ENCODE peak calls at places on chromosomes 7 and 10, in six cellular contexts. E, O, U, A, M and W are unnamed samples.

GRCh38 chr7:149686001-149686400 is 87.4 kb downstream of the ZNF467 start:
- DNase-seq in M (no peak), E (no peak), O (no peak), A (no peak), U (no peak), W (no peak)

GRCh38 chr10:97018251-97019212 is 167.2 kb downstream of the SLIT1 start:
- DNase-seq in M (no peak), O (no peak), A (no peak), E (no peak), U (no peak), W (no peak)

GRCh38 chr7:151115121-151115835 is 29.0 kb downstream of the AGAP3 start:
- DNase-seq in E (no peak), U (no peak), A (no peak), M (no peak), O (no peak), W (no peak)

GRCh38 chr7:158966780-158967390 is 110.5 kb downstream of the DYNC2I1 start:
- DNase-seq in E (no peak), M (no peak), U (no peak), O (no peak), A (no peak), W (no peak)

GRCh38 chr7:63899691-63900393 is 98.8 kb upstream of the ZNF722 start:
- DNase-seq in O (no peak), M (no peak), U (peak), A (no peak), E (no peak), W (no peak)

GRCh38 chr10:3081383-3081981 is 14.1 kb downstream of the PFKP start:
- DNase-seq in O (no peak), A (no peak), U (no peak), E (no peak), M (no peak), W (no peak)

GRCh38 chr10:69639291-69640195 is 9.5 kb downstream of the FAM241B start:
- DNase-seq in M (peak), U (peak), A (no peak), E (peak), O (peak), W (peak)

GRCh38 chr10:124106241-124106905 is 13.0 kb upstream of the CHST15 start:
- DNase-seq in A (no peak), O (peak), U (no peak), E (peak), M (peak), W (no peak)

GRCh38 chr7:85719981-85720963 is 533.4 kb upstream of the SEMA3D start:
- DNase-seq in U (no peak), A (no peak), E (no peak), M (no peak), O (no peak), W (no peak)

GRCh38 chr7:37081436-37081835 is 357.1 kb upstream of the AOAH start:
- DNase-seq in U (no peak), E (no peak), O (no peak), A (no peak), M (peak), W (no peak)

GRCh38 chr10:91955114-91955513 is 31.5 kb downstream of the BTAF1 start:
- DNase-seq in E (no peak), M (no peak), U (no peak), O (no peak), A (no peak), W (no peak)

GRCh38 chr7:22454446-22454845 is 45.5 kb downstream of the STEAP1B start:
- DNase-seq in O (no peak), M (no peak), E (no peak), U (no peak), A (no peak), W (no peak)

GRCh38 chr10:7610017-7610416 is 56.7 kb downstream of the ITIH5 start:
- DNase-seq in U (no peak), M (no peak), A (no peak), O (no peak), E (no peak), W (no peak)

GRCh38 chr7:29309041-29309860 is 114.7 kb downstream of the CHN2 start:
- DNase-seq in O (peak), A (no peak), M (no peak), E (no peak), U (no peak), W (no peak)

GRCh38 chr7:73810991-73811360 is 19.8 kb upstream of the CLDN4 start:
- DNase-seq in E (no peak), O (no peak), M (no peak), U (no peak), A (no peak), W (no peak)

GRCh38 chr10:21134645-21135395 is 237.7 kb upstream of the NEBL start:
- DNase-seq in M (no peak), O (peak), E (peak), A (no peak), U (no peak), W (no peak)

GRCh38 chr7:79377097-79377496 is 76.4 kb downstream of the MAGI2 start:
- DNase-seq in E (no peak), O (no peak), A (no peak), U (no peak), M (no peak), W (no peak)

GRCh38 chr7:134943785-134944400 is 42.4 kb upstream of the AGBL3 start:
- DNase-seq in M (no peak), O (peak), A (no peak), E (peak), U (no peak), W (no peak)

GRCh38 chr7:42237891-42238531 is 1.0 kb upstream of the GLI3 start:
- DNase-seq in M (no peak), A (no peak), O (no peak), E (no peak), U (peak), W (peak)

GRCh38 chr7:33872870-33873269 is 32.5 kb upstream of the BMPER start:
- DNase-seq in M (no peak), U (no peak), E (no peak), A (no peak), O (no peak), W (no peak)

GRCh38 chr7:44073664-44074348 is 8.4 kb upstream of the PGAM2 start:
- DNase-seq in A (no peak), U (no peak), M (no peak), O (no peak), E (no peak), W (no peak)

GRCh38 chr7:77439572-77439971 is 23.4 kb upstream of the GSAP start:
- DNase-seq in M (no peak), U (no peak), A (no peak), O (peak), E (no peak), W (no peak)

GRCh38 chr7:8423057-8423456 is 10.4 kb upstream of the NXPH1 start:
- DNase-seq in A (no peak), O (no peak), U (no peak), E (no peak), M (no peak), W (no peak)

GRCh38 chr7:20284398-20285143 is 46.1 kb upstream of the ITGB8 start:
- DNase-seq in M (no peak), E (no peak), A (no peak), O (no peak), U (no peak), W (no peak)

GRCh38 chr10:1180836-1181235 is 124.7 kb downstream of the WDR37 start:
- DNase-seq in U (no peak), E (no peak), O (no peak), A (no peak), M (no peak), W (no peak)

GRCh38 chr10:126734015-126734414 is 63.5 kb upstream of the C10orf90 start:
- DNase-seq in U (no peak), A (no peak), M (no peak), E (no peak), O (no peak), W (no peak)

GRCh38 chr7:1693991-1694524 is 24.0 kb downstream of the ELFN1 start:
- DNase-seq in M (no peak), E (no peak), U (no peak), A (no peak), O (no peak), W (peak)

GRCh38 chr7:72182036-72182435 is 230.1 kb downstream of the CALN1 start:
- DNase-seq in M (no peak), E (no peak), O (no peak), A (no peak), U (no peak), W (no peak)

GRCh38 chr7:54674891-54675290 is 84.1 kb downstream of the SEC61G start:
- DNase-seq in O (no peak), M (no peak), A (no peak), E (no peak), U (no peak), W (no peak)

GRCh38 chr7:50610521-50611277 is 45.5 kb upstream of the DDC start:
- DNase-seq in A (no peak), U (no peak), E (no peak), M (no peak), O (no peak), W (no peak)

GRCh38 chr10:18162021-18162631 is 21.9 kb downstream of the CACNB2 start:
- DNase-seq in O (no peak), A (no peak), M (no peak), U (no peak), E (no peak), W (no peak)

GRCh38 chr10:18159596-18159995 is 19.4 kb downstream of the CACNB2 start:
- DNase-seq in U (no peak), E (no peak), M (no peak), O (no peak), A (no peak), W (no peak)

GRCh38 chr10:18164093-18164492 is 23.9 kb downstream of the CACNB2 start:
- DNase-seq in M (no peak), A (no peak), U (no peak), E (no peak), O (no peak), W (no peak)

DNA sequence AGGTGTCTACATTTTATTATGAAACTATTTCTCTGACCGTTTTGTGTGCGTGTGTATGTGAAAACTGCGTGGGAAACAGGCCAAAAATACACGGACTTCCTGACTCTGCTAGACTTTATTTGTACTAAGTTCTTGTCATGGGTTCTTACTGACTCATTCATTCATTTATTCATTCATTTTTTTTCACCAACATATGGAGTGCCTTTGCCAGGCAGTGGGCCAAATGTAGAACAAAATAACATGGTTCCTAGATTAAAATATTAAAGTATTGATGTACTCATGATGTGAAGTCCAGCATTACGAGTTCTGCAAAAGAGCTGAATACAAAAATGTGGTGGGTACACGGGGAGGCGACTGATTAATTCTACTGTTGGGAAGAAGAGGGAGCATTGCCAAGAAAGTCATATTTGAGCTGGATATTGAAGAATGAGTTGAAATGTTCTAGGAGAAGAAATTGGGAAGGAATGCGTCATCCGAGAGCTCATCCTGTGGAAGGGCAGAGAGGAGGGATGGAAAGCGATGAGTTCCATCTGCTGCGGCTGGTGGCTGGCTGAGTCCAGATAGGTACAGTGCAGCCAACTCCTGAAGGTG is 24.6 kb downstream of the CACNB2 start:
- DNase-seq in U (no peak), M (no peak), E (no peak), A (no peak), O (no peak), W (no peak)
- TF ChIP-seq ZNF274 in U (no peak), M (no peak), E (no peak), A (no peak), O (no peak), W (no peak)

DNA sequence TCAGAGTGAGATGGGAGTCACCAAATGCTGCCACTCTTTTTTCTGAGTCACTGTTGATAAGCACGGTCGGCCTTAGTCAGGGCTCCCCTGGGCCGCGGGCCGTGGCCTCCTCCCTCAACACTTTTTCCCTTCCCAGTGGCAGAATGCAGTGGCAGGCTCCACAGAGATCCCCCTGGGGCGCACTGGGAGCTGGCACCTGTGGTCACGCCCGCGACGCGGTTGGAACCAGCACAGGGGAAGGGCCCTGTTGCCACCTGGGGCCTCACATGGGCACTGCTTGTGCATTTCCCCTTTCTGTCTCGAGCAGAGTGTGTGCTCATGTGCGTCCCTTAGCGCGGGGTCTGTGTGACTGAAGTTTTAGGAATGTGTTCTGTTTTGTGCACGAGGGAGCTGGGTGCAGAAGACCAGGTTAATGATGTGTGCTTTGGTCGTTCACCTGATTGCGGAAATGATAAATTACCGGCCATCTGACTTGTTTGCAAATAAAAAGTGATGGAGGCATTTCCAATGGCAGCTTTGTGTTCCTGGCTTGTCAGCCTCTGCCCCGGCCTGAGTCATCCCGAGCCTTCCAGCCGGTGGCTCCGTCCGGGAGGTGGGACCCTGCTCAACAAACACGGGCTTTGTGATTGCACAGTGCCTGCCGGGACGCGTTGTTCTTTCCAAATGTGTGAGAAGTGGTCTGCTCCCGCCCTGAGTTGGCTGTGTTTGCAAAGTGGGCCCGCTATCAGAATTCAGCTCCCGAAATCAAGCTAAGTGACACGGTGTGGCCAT is 100.6 kb downstream of the NKX6-2 start:
- DNase-seq in E (no peak), M (no peak), U (peak), A (no peak), O (peak), W (no peak)
- H3K4me3 ChIP-seq in E (no peak), M (no peak), U (no peak), A (no peak), O (peak), W (no peak)

DNA sequence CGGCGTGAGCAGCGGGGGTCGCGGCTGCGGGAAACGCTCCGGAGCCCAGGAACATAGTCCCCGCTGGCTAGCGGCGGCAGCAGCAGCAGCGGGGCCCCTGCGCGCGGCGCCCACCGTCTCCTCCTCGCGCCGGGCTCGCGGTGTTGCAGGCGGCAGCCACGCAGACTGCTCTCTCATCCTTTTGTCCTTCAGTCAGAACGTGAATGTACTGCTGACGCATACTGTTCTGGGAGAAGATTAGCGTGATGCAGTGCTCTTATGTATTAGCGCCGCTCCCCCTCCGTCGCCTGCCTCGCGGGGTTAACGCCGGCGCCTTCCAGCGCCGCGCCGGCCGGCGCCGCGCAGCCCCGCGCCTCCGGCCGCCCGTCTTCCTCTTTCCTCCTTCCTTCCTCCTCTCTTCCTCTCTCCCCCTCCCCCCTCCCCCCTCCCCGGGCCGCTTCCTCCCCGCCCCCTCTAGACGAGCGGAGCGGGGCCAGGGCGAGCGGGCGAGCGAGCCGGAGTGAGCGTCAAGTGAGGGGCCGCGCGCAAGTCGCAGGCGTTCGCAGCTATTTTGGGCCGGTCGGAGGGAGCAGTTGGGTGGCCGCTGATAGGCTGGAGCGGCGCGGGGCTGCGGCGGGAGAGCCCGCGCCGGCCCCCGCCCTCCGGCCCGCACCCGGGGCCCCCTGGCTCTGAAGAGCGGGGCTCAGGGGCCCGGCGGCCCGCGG is 816 bp upstream of the LRRC4 start:
- DNase-seq in U (no peak), A (no peak), M (no peak), E (no peak), O (no peak), W (no peak)
- TF ChIP-seq YY1 in U (no peak), A (no peak), M (no peak), E (no peak), O (no peak), W (no peak)

GRCh38 chr10:13718820-13719219 is 132.1 kb downstream of the PRPF18 start:
- DNase-seq in M (no peak), A (no peak), U (no peak), E (no peak), O (no peak), W (no peak)

GRCh38 chr10:13717571-13717935 is 130.8 kb downstream of the PRPF18 start:
- DNase-seq in E (no peak), O (no peak), M (no peak), U (no peak), A (no peak), W (no peak)

GRCh38 chr10:13717936-13718772 is 131.4 kb downstream of the PRPF18 start:
- DNase-seq in U (no peak), M (no peak), E (no peak), O (peak), A (no peak), W (no peak)

GRCh38 chr10:13720699-13721098 is 133.9 kb downstream of the PRPF18 start:
- DNase-seq in M (no peak), U (no peak), O (no peak), E (no peak), A (no peak), W (no peak)

DNA sequence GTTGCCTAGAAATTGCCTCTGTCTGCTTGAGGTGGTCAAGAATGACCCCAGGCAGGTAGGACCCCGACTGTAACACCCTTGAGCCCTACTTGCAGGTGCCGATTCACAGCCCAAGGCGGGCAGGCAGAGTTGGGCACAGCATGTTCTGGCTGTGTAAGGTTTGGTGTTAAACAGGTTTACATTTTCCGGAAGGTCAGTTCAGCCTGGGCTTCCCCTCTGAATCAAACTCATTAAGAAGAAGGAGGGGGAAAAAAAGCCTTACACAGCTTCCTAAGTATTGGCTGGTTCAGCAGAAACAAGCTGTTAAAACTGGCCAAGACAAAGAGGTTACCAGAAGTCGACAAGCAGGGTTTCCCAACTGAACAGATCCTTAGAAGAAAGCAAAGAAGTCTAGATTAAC is 132.6 kb downstream of the PRPF18 start:
- DNase-seq in A (no peak), O (no peak), U (no peak), M (no peak), E (no peak), W (no peak)
- TF ChIP-seq ZNF274 in A (no peak), O (no peak), U (no peak), M (no peak), E (no peak), W (no peak)

DNA sequence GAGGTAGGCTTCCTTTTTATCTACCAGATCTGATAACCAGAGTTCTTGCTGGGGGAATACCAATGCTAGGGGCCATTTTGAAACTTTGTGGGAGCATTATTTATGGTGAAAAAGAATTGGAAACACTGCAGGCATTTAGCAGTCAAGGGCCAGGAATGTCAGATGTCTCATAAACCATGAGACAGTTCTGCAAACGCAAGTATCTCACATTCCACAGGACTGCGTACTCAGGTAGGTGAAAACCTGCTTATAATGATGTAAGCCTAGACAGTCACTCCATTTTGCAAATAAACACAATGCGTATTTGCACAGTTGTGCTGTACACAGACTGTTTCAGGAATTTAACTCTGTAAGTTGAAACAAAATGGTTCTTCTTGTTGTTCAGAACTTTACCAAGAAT is 33.9 kb downstream of the ECHDC3 start:
- DNase-seq in A (no peak), M (no peak), E (no peak), U (no peak), O (no peak), W (no peak)
- H3K4me3 ChIP-seq in A (no peak), M (no peak), E (no peak), U (no peak), O (no peak), W (no peak)

DNA sequence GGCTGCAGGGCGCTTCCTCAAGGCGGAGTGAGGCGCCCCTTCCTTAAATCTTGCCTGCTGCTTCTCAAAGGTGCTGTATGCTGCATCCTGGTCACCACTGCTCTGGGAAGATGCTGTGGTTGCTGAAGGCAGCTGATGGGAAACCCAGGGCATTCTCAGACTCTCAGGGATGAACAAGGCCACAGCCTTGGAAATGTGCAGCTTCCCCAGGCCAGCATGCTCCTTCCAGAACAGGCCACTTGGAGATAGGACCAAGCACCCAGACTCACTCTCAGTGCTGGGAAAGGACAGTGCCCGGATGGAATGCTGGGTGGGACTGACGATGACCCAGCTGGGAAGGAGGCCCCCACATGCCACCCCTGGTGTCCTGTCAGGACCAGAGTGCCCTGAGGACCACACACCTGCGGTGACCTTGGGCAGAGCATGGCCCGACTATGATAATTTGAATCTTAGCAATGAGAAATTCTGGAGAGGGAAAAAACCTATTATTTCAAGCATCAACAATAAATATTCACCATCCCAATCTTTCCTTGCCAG is 235.5 kb downstream of the TNS3 start:
- DNase-seq in M (no peak), U (no peak), O (no peak), A (no peak), E (no peak), W (no peak)
- TF ChIP-seq YY1 in M (no peak), U (no peak), O (no peak), A (no peak), E (no peak), W (no peak)